ENCODE peak calls at places on chromosomes 11 and 22, in ten cellular contexts. G, I, L, X, T, R, B, M, O and H are unnamed samples.

GRCh38 chr22:37212174-37212906 is at the start of gene SSTR3:
- DNase-seq in G (peak; percentile 15), I (no peak), L (no peak), X (peak; percentile 40), T (no peak), R (no peak), B (no peak), M (no peak), O (no peak), H (no peak)

GRCh38 chr11:42244376-42244775 is 784.9 kb upstream of the LRRC4C start:
- DNase-seq in G (no peak), I (no peak), L (no peak), X (no peak), T (no peak), R (no peak), B (no peak), M (no peak), O (no peak), H (no peak)

GRCh38 chr11:1791912-1792311 is 28.2 kb upstream of the CTSD start:
- DNase-seq in G (no peak), I (no peak), L (no peak), X (no peak), T (no peak), R (no peak), B (no peak), M (no peak), O (no peak), H (no peak)

GRCh38 chr11:64136767-64137166 is 29.1 kb downstream of the MACROD1 start:
- DNase-seq in G (no peak), I (no peak), L (no peak), X (no peak), T (no peak), R (no peak), B (no peak), M (no peak), O (no peak), H (no peak)

GRCh38 chr11:2777871-2778629 is 78.3 kb upstream of the KCNQ1OT1 start:
- DNase-seq in G (peak; percentile 85), I (no peak), L (no peak), X (no peak), T (no peak), R (no peak), B (no peak), M (peak; percentile 53), O (no peak), H (no peak)

GRCh38 chr11:109697140-109697843 is 275.3 kb downstream of the C11orf87 start:
- DNase-seq in G (peak; percentile 41), I (no peak), L (no peak), X (peak; percentile 83), T (peak; percentile 68), R (no peak), B (peak; percentile 57), M (no peak), O (no peak), H (peak; percentile 58)

GRCh38 chr11:29914203-29914930 is 102.5 kb downstream of the KCNA4 start:
- DNase-seq in G (no peak), I (no peak), L (no peak), X (no peak), T (no peak), R (no peak), B (no peak), M (no peak), O (no peak), H (peak; percentile 1)

GRCh38 chr22:43326342-43326825 is 16.8 kb downstream of the SCUBE1 start:
- DNase-seq in G (no peak), I (no peak), L (no peak), X (no peak), T (no peak), R (no peak), B (no peak), M (no peak), O (no peak), H (no peak)

GRCh38 chr11:69949327-69949726 is 128.8 kb upstream of the ANO1 start:
- DNase-seq in G (no peak), I (no peak), L (no peak), X (peak; percentile 62), T (peak; percentile 73), R (no peak), B (peak; percentile 89), M (peak; percentile 76), O (no peak), H (peak; percentile 69)

GRCh38 chr11:105790841-105791240 is 181.0 kb downstream of the GRIA4 start:
- DNase-seq in G (no peak), I (no peak), L (no peak), X (no peak), T (no peak), R (no peak), B (no peak), M (no peak), O (no peak), H (no peak)

GRCh38 chr11:134498326-134499139 is 86.5 kb upstream of the B3GAT1 start:
- DNase-seq in G (no peak), I (no peak), L (no peak), X (no peak), T (no peak), R (no peak), B (no peak), M (no peak), O (no peak), H (no peak)

GRCh38 chr22:24420072-24420976 is 7.1 kb upstream of the ADORA2A start:
- DNase-seq in G (no peak), I (no peak), L (no peak), X (no peak), T (no peak), R (no peak), B (no peak), M (no peak), O (no peak), H (no peak)

GRCh38 chr11:68295271-68295670 is 17.1 kb upstream of the LRP5 start:
- DNase-seq in G (no peak), I (no peak), L (no peak), X (no peak), T (no peak), R (no peak), B (no peak), M (no peak), O (no peak), H (no peak)

GRCh38 chr11:134477486-134477885 is 65.4 kb upstream of the B3GAT1 start:
- DNase-seq in G (no peak), I (no peak), L (no peak), X (no peak), T (no peak), R (no peak), B (no peak), M (no peak), O (no peak), H (no peak)

GRCh38 chr22:49825944-49826602 is 1.6 kb downstream of the BRD1 start:
- DNase-seq in G (no peak), I (peak; percentile 70), L (peak; percentile 71), X (peak; percentile 34), T (peak; percentile 37), R (peak; percentile 40), B (peak; percentile 37), M (no peak), O (peak; percentile 58), H (peak; percentile 22)

GRCh38 chr22:43823911-43824665 is 12.0 kb upstream of the EFCAB6 start:
- DNase-seq in G (no peak), I (no peak), L (no peak), X (no peak), T (no peak), R (no peak), B (no peak), M (no peak), O (no peak), H (no peak)

GRCh38 chr22:41197808-41198585 is 7.1 kb upstream of the L3MBTL2 start:
- DNase-seq in G (peak; percentile 42), I (peak; percentile 55), L (peak; percentile 62), X (no peak), T (peak; percentile 32), R (peak; percentile 7), B (no peak), M (no peak), O (peak; percentile 19), H (no peak)

GRCh38 chr11:22130462-22131053 is 62.3 kb upstream of the ANO5 start:
- DNase-seq in G (peak; percentile 3), I (no peak), L (no peak), X (peak; percentile 3), T (no peak), R (no peak), B (no peak), M (no peak), O (no peak), H (no peak)

GRCh38 chr11:45025716-45026492 is 75.2 kb upstream of the TP53I11 start:
- DNase-seq in G (no peak), I (no peak), L (peak; percentile 3), X (peak; percentile 48), T (no peak), R (no peak), B (no peak), M (peak; percentile 60), O (peak; percentile 4), H (no peak)